ENCODE peak calls at places on chromosome 14, in eight cellular contexts. One of them, this sample, is unnamed.
A peak's percentile ranks its signal among the peaks of the same experiment; 100 is the strongest.

GRCh38 chr14:101620039-101620788 is 58.9 kb downstream of the DIO3 start:
- DNase-seq in DMS 273 treated with DMSO at 0.1 percent for 48 hours: no peak
- DNase-seq in epithelial cell of proximal tubule: no peak
- DNase-seq in CD4-positive, CD25-positive, alpha-beta regulatory T cell: no peak
- DNase-seq in activated CD4-positive, alpha-beta T cell treated with anti-CD3 and anti-CD28 coated beads, Interleukin-2, amount 10 ng/mL, durations not matched to agents 7 days and 5 days: no peak
- DNase-seq in GF-D8: no peak
- DNase-seq in spleen: peak; percentile 59
- DNase-seq in naive B cell: no peak
- DNase-seq in this sample: no peak

GRCh38 chr14:75783184-75783583 is 122.1 kb downstream of the TTLL5 start:
- DNase-seq in DMS 273 treated with DMSO at 0.1 percent for 48 hours: no peak
- DNase-seq in epithelial cell of proximal tubule: no peak
- DNase-seq in CD4-positive, CD25-positive, alpha-beta regulatory T cell: no peak
- DNase-seq in activated CD4-positive, alpha-beta T cell treated with anti-CD3 and anti-CD28 coated beads, Interleukin-2, amount 10 ng/mL, durations not matched to agents 7 days and 5 days: no peak
- DNase-seq in GF-D8: no peak
- DNase-seq in spleen: no peak
- DNase-seq in naive B cell: no peak
- DNase-seq in this sample: no peak

GRCh38 chr14:56299306-56299984 is 181.2 kb downstream of the PELI2 start:
- DNase-seq in DMS 273 treated with DMSO at 0.1 percent for 48 hours: no peak
- DNase-seq in epithelial cell of proximal tubule: no peak
- DNase-seq in CD4-positive, CD25-positive, alpha-beta regulatory T cell: no peak
- DNase-seq in activated CD4-positive, alpha-beta T cell treated with anti-CD3 and anti-CD28 coated beads, Interleukin-2, amount 10 ng/mL, durations not matched to agents 7 days and 5 days: no peak
- DNase-seq in GF-D8: no peak
- DNase-seq in spleen: no peak
- DNase-seq in naive B cell: no peak
- DNase-seq in this sample: no peak

GRCh38 chr14:27015046-27015445 is 417.2 kb upstream of the NOVA1 start:
- DNase-seq in DMS 273 treated with DMSO at 0.1 percent for 48 hours: no peak
- DNase-seq in epithelial cell of proximal tubule: no peak
- DNase-seq in CD4-positive, CD25-positive, alpha-beta regulatory T cell: no peak
- DNase-seq in activated CD4-positive, alpha-beta T cell treated with anti-CD3 and anti-CD28 coated beads, Interleukin-2, amount 10 ng/mL, durations not matched to agents 7 days and 5 days: no peak
- DNase-seq in GF-D8: no peak
- DNase-seq in spleen: no peak
- DNase-seq in naive B cell: no peak
- DNase-seq in this sample: no peak

GRCh38 chr14:64610049-64610746 is 60.4 kb downstream of the PPP1R36 start:
- DNase-seq in DMS 273 treated with DMSO at 0.1 percent for 48 hours: no peak
- DNase-seq in epithelial cell of proximal tubule: no peak
- DNase-seq in CD4-positive, CD25-positive, alpha-beta regulatory T cell: no peak
- DNase-seq in activated CD4-positive, alpha-beta T cell treated with anti-CD3 and anti-CD28 coated beads, Interleukin-2, amount 10 ng/mL, durations not matched to agents 7 days and 5 days: no peak
- DNase-seq in GF-D8: no peak
- DNase-seq in spleen: no peak
- DNase-seq in naive B cell: no peak
- DNase-seq in this sample: peak; percentile 86

GRCh38 chr14:76768201-76768656 is 7.0 kb downstream of the VASH1 start:
- DNase-seq in DMS 273 treated with DMSO at 0.1 percent for 48 hours: no peak
- DNase-seq in epithelial cell of proximal tubule: no peak
- DNase-seq in CD4-positive, CD25-positive, alpha-beta regulatory T cell: peak; percentile 49
- DNase-seq in activated CD4-positive, alpha-beta T cell treated with anti-CD3 and anti-CD28 coated beads, Interleukin-2, amount 10 ng/mL, durations not matched to agents 7 days and 5 days: peak; percentile 77
- DNase-seq in GF-D8: peak; percentile 54
- DNase-seq in spleen: peak; percentile 88
- DNase-seq in naive B cell: peak; percentile 54
- DNase-seq in this sample: no peak

GRCh38 chr14:106586098-106586704 is 1059.8 kb downstream of the TMEM121 start:
- DNase-seq in DMS 273 treated with DMSO at 0.1 percent for 48 hours: no peak
- DNase-seq in epithelial cell of proximal tubule: no peak
- DNase-seq in CD4-positive, CD25-positive, alpha-beta regulatory T cell: peak; percentile 20
- DNase-seq in activated CD4-positive, alpha-beta T cell treated with anti-CD3 and anti-CD28 coated beads, Interleukin-2, amount 10 ng/mL, durations not matched to agents 7 days and 5 days: peak; percentile 72
- DNase-seq in GF-D8: no peak
- DNase-seq in spleen: peak; percentile 91
- DNase-seq in naive B cell: peak; percentile 75
- DNase-seq in this sample: no peak

GRCh38 chr14:68794130-68794855 is 1.4 kb upstream of the ZFP36L1 start:
- DNase-seq in DMS 273 treated with DMSO at 0.1 percent for 48 hours: no peak
- DNase-seq in epithelial cell of proximal tubule: no peak
- DNase-seq in CD4-positive, CD25-positive, alpha-beta regulatory T cell: peak; percentile 70
- DNase-seq in activated CD4-positive, alpha-beta T cell treated with anti-CD3 and anti-CD28 coated beads, Interleukin-2, amount 10 ng/mL, durations not matched to agents 7 days and 5 days: peak; percentile 80
- DNase-seq in GF-D8: peak; percentile 22
- DNase-seq in spleen: peak; percentile 97
- DNase-seq in naive B cell: peak; percentile 82
- DNase-seq in this sample: no peak

GRCh38 chr14:59301354-59301753 is 112.9 kb downstream of the DAAM1 start:
- DNase-seq in DMS 273 treated with DMSO at 0.1 percent for 48 hours: no peak
- DNase-seq in epithelial cell of proximal tubule: no peak
- DNase-seq in CD4-positive, CD25-positive, alpha-beta regulatory T cell: no peak
- DNase-seq in activated CD4-positive, alpha-beta T cell treated with anti-CD3 and anti-CD28 coated beads, Interleukin-2, amount 10 ng/mL, durations not matched to agents 7 days and 5 days: peak; percentile 49
- DNase-seq in GF-D8: peak; percentile 67
- DNase-seq in spleen: peak; percentile 77
- DNase-seq in naive B cell: peak; percentile 7
- DNase-seq in this sample: no peak